ENCODE peak calls at places on chromosomes 13 and 19, in eight cellular contexts. J is hepatocyte, Y is dorsolateral prefrontal cortex, I is fibroblast of lung, H is body of pancreas, W is DND-41, X is uterus, F is adrenal gland. T is an unnamed sample. For H3K27me3, the result is how much of the 10 kb centered on the place peaks cover.

GRCh38 chr13:107271226-107271625 is 703.3 kb upstream of the ARGLU1 start:
- DNase-seq in F (no peak), Y (no peak), J (no peak), H (no peak), W (peak), I (peak), X (no peak), T (no peak)

GRCh38 chr13:97976551-97977375 is 23.3 kb downstream of the IPO5 start:
- DNase-seq in F (peak), H (peak), Y (no peak), W (no peak), X (no peak), J (peak), I (no peak), T (peak)

GRCh38 chr13:110055089-110055488 is 251.9 kb downstream of the COL4A1 start:
- DNase-seq in X (no peak), I (no peak), W (peak), Y (no peak), J (no peak), F (no peak), H (no peak), T (no peak)

GRCh38 chr19:13195678-13196077 is 45.5 kb downstream of the IER2 start:
- DNase-seq in Y (no peak), F (no peak), W (no peak), H (peak), I (no peak), X (no peak), J (peak), T (peak)

GRCh38 chr13:46126552-46127171 is 21.8 kb upstream of the CPB2 start:
- DNase-seq in Y (peak), F (peak), W (peak), J (peak), I (peak), H (peak), X (peak), T (peak)

GRCh38 chr19:459724-460511 is 915 bp downstream of the SHC2 start:
- DNase-seq in I (peak), H (peak), J (peak), Y (peak), W (no peak), X (peak), F (peak), T (no peak)

GRCh38 chr13:99575376-99575775 is 74.1 kb downstream of the TM9SF2 start:
- DNase-seq in J (no peak), I (no peak), F (no peak), H (no peak), X (no peak), Y (no peak), W (no peak), T (no peak)

GRCh38 chr13:44117351-44117750 is 237.6 kb downstream of the LACC1 start:
- DNase-seq in H (no peak), J (peak), I (peak), F (no peak), Y (no peak), W (peak), X (no peak), T (no peak)

GRCh38 chr19:3931041-3931440 is 1.8 kb upstream of the NMRK2 start:
- DNase-seq in F (no peak), W (no peak), Y (no peak), I (no peak), J (no peak), X (no peak), H (peak), T (no peak)

GRCh38 chr13:113187263-113187669 is 21.2 kb downstream of the PCID2 start:
- DNase-seq in Y (no peak), J (peak), I (peak), W (no peak), H (no peak), F (peak), X (peak), T (no peak)

GRCh38 chr19:1862424-1863307 is 713 bp downstream of the KLF16 start:
- DNase-seq in F (no peak), X (no peak), W (peak), I (no peak), J (peak), H (peak), Y (no peak), T (peak)

GRCh38 chr19:54462713-54463530 is 656 bp downstream of the LENG9 start:
- DNase-seq in I (peak), Y (peak), X (peak), J (peak), H (peak), W (no peak), F (peak), T (peak)

GRCh38 chr19:54462072-54462712 is 1.4 kb downstream of the LENG9 start:
- DNase-seq in W (no peak), H (peak), J (no peak), Y (no peak), I (no peak), X (no peak), F (peak), T (no peak)

GRCh38 chr19:54460230-54461005 is 3.2 kb downstream of the LENG9 start:
- DNase-seq in H (no peak), F (peak), Y (no peak), I (no peak), X (no peak), J (no peak), W (no peak), T (no peak)

GRCh38 chr19:54459282-54460229 is 4.0 kb downstream of the LENG9 start:
- DNase-seq in J (no peak), F (no peak), Y (no peak), X (no peak), I (no peak), H (peak), W (no peak), T (no peak)

DNA sequence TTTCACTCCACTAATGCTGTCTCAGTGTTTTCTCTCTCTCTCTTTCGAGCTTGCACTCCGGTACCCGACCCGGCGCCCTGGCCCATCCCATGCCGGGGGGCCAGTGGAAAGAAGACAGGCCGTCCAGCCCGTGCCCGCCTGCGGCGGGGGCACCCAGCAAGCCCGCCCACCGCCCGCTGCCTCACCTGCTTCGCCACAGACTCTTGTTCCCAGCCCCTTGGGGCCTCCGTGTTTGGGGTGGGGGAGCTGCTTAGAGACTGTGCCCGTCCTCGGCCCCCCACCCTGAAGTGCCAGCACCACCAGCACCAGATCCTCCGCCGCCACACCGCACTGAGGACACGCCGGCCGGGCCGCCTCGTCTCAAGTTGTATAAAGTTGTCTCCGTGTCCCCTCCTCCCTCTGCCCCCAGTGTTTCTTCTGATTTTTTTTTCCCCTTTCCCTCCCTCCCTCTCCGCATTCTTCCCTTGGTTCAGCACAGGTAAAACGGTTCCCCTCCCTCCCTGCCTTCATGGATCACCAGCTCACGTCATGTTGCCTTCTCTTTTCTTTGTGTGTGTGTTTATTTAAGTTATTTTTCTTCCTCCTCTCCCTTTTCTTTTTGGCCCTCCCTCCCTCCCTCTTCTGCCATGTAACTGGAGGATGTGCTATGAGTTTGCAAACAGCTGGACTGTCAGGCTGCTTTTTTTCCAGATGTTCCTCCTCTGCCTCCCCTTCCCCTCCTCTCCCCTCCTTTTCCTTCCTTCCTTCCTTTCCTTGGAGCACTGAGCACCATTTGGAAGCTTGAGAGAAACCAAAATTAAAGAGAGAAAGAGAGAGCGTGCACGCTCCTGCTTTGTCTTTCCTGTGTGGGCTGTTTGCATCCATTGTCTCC is 2.1 kb downstream of the LENG9 start:
- DNase-seq in Y (no peak), H (no peak), W (no peak), I (peak), J (no peak), X (no peak), F (no peak), T (no peak)
- H3K27ac ChIP-seq in Y (no peak), H (peak), W (no peak), I (peak), J (peak), X (no peak), F (peak), T (no peak)

GRCh38 chr13:49512578-49512977 is 16.8 kb downstream of the PHF11 start:
- DNase-seq in X (no peak), Y (no peak), W (no peak), J (no peak), F (no peak), H (no peak), I (no peak), T (no peak)
- H3K4me3 ChIP-seq in X (no peak), Y (no peak), W (no peak), J (no peak), F (no peak), H (no peak), I (no peak), T (no peak)

GRCh38 chr13:28093871-28094270 is 6.5 kb downstream of the FLT3 start:
- DNase-seq in Y (no peak), X (no peak), F (no peak), I (no peak), J (no peak), H (no peak), W (no peak), T (no peak)

GRCh38 chr13:28099396-28100148 is 804 bp downstream of the FLT3 start:
- DNase-seq in J (no peak), I (no peak), Y (no peak), W (no peak), H (no peak), X (no peak), F (no peak), T (peak)

GRCh38 chr13:28094311-28094710 is 6.1 kb downstream of the FLT3 start:
- DNase-seq in X (no peak), F (no peak), W (no peak), H (no peak), Y (no peak), J (no peak), I (no peak), T (no peak)

GRCh38 chr13:28100149-28101121 is at the start of gene FLT3:
- DNase-seq in W (peak), X (no peak), H (peak), F (no peak), Y (no peak), J (peak), I (peak), T (peak)

GRCh38 chr13:28097503-28097902 is 2.9 kb downstream of the FLT3 start:
- DNase-seq in H (no peak), J (no peak), I (no peak), F (no peak), X (no peak), Y (no peak), W (no peak), T (no peak)
- H3K27me3 ChIP-seq in H (under half), J (half or more), I (under half), F (under half), X (under half), Y (half or more), W (under half), T (under half)

DNA sequence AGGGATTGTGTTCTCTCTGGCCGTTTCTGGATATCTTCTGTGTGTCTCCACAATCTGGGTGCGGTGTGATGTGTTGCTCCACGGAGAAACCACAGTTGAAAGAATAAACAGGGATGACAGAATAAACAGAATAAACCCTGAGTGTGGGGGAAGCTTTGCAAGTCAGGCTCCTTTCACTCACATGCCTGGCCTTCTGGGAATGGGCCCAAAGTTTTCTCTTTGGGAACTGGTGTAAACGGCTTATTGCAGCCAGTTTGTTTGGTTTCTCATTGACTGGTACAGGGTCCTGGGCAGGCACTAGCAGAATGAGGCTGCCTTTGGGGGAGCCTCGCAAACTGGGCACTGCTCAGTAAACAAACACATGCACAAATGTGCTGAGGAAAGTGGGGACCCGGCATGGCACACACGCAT is 324.7 kb downstream of the DLEU7 start:
- DNase-seq in Y (peak), W (no peak), I (peak), H (no peak), J (no peak), F (no peak), X (no peak), T (no peak)
- H3K27ac ChIP-seq in Y (peak), W (no peak), I (no peak), H (peak), J (peak), F (no peak), X (no peak), T (no peak)

GRCh38 chr19:18174983-18175382 is 1.4 kb downstream of the IFI30 start:
- DNase-seq in H (no peak), J (no peak), X (no peak), W (no peak), Y (no peak), F (no peak), I (no peak), T (no peak)
- H3K4me3 ChIP-seq in H (no peak), J (no peak), X (no peak), W (no peak), Y (peak), F (peak), I (no peak), T (no peak)

DNA sequence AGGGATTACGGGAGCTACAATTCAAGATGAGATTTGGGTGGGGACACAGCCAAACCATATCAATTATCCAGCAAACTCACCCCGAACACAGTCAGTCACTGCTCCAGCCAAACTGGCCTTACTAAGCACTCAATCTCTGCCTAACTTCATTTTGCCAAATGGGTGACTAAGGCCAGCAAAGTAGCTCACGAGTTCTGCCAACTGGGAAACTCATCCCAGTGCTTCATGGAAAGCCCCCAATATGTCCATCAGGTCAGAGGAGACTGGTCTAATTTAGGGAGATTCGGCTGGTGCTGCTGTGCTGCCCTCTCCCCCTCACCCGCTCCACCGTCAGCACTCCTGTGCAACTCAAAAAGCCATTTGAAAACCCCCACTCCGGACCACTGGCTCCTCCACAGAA is 324.0 kb downstream of the FOXO1 start:
- DNase-seq in H (no peak), W (no peak), Y (no peak), J (no peak), X (no peak), I (no peak), F (no peak), T (no peak)
- H3K27me3 ChIP-seq in H (under half), W (under half), Y (under half), J (under half), X (under half), I (under half), F (under half), T (under half)

DNA sequence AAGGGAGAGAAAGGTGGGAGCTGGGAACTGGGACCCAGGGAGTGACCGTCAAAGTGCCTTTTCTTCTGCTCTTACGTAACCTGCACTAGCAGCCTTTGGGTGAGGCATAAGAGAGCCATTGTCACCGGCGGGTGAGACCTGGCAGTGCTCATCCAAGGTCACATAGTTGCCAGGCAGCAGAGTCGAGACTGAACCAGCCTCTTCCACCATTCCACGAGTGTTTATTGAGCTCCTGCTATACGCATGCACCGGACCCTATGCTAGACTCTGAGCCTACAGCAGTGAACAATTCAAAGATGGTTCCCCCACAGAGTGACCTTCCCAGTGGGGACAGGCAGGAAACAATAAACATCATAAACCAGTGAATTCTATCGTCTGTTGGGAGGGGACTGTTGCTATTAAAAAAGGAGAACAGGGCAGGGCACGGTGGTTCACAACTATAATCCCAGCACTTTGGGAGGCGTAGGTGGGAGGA is 18.6 kb upstream of the STRN4 start:
- DNase-seq in F (peak), W (no peak), Y (no peak), H (peak), J (no peak), I (no peak), X (no peak), T (no peak)
- H3K27ac ChIP-seq in F (no peak), W (no peak), Y (no peak), H (peak), J (peak), I (no peak), X (no peak), T (no peak)

GRCh38 chr19:29724741-29725140 is 9.7 kb upstream of the C19orf12 start:
- DNase-seq in X (no peak), H (no peak), I (no peak), F (no peak), J (no peak), Y (no peak), W (no peak), T (no peak)
- H3K4me3 ChIP-seq in X (no peak), H (no peak), I (no peak), F (peak), J (peak), Y (peak), W (no peak), T (no peak)

GRCh38 chr19:29040291-29040690 is 172.7 kb downstream of the UQCRFS1 start:
- DNase-seq in F (no peak), W (no peak), H (no peak), I (no peak), J (no peak), X (no peak), Y (no peak), T (no peak)
- H3K27me3 ChIP-seq in F (under half), W (under half), H (under half), I (under half), J (under half), X (under half), Y (under half), T (under half)

GRCh38 chr13:39603424-39603947 is 493 bp upstream of the LHFPL6 start:
- DNase-seq in H (no peak), I (peak), Y (no peak), J (peak), X (peak), W (no peak), F (peak), T (no peak)

GRCh38 chr13:39601636-39602035 is 1.4 kb downstream of the LHFPL6 start:
- DNase-seq in W (no peak), F (no peak), H (no peak), Y (no peak), J (no peak), I (no peak), X (no peak), T (no peak)

GRCh38 chr13:39602614-39603366 is at the start of gene LHFPL6:
- DNase-seq in Y (peak), F (peak), H (peak), J (peak), W (no peak), I (peak), X (peak), T (peak)

GRCh38 chr13:39600766-39601165 is 2.2 kb downstream of the LHFPL6 start:
- DNase-seq in Y (no peak), X (no peak), W (no peak), J (no peak), F (no peak), I (no peak), H (no peak), T (no peak)

GRCh38 chr13:39602277-39602613 is 748 bp downstream of the LHFPL6 start:
- DNase-seq in W (no peak), I (no peak), H (no peak), F (no peak), X (no peak), J (no peak), Y (no peak), T (no peak)
- H3K27ac ChIP-seq in W (no peak), I (peak), H (peak), F (peak), X (peak), J (peak), Y (peak), T (no peak)